ENCODE peak calls at places on chromosomes 5 and 9, in ten cellular contexts. F is BJ, A is right lobe of liver, J is cardiac fibroblast, K is AG04450, E is aorta, B is heart left ventricle, Y is AG04449, N is heart right ventricle, U is body of pancreas. T is an unnamed sample.

GRCh38 chr5:131275996-131276535 is 12.2 kb downstream of the CDC42SE2 start:
- DNase-seq in F (no peak), A (no peak), J (no peak), K (no peak), E (no peak), B (no peak), Y (no peak), N (no peak), U (no peak), T (peak; percentile 29)

GRCh38 chr9:105449081-105449480 is 1.2 kb downstream of the FSD1L start:
- DNase-seq in F (no peak), A (no peak), J (no peak), K (no peak), E (no peak), B (no peak), Y (no peak), N (no peak), U (no peak), T (no peak)

GRCh38 chr5:6705088-6705487 is 8.1 kb upstream of the TENT4A start:
- DNase-seq in F (no peak), A (no peak), J (no peak), K (no peak), E (no peak), B (no peak), Y (no peak), N (no peak), U (no peak), T (no peak)

GRCh38 chr5:82295144-82295543 is 17.0 kb upstream of the RPS23 start:
- DNase-seq in F (no peak), A (no peak), J (no peak), K (no peak), E (no peak), B (no peak), Y (no peak), N (no peak), U (no peak), T (peak; percentile 5)

GRCh38 chr5:73764586-73764985 is 138.6 kb downstream of the ARHGEF28 start:
- DNase-seq in F (peak; percentile 22), A (no peak), J (no peak), K (peak; percentile 68), E (no peak), B (no peak), Y (peak; percentile 55), N (no peak), U (no peak), T (no peak)

GRCh38 chr5:41527201-41527779 is 16.9 kb upstream of the PLCXD3 start:
- DNase-seq in F (peak; percentile 93), A (no peak), J (peak; percentile 99), K (peak; percentile 84), E (peak; percentile 76), B (peak; percentile 71), Y (peak; percentile 95), N (peak; percentile 71), U (peak; percentile 12), T (no peak)

GRCh38 chr5:90641528-90641927 is 82.9 kb downstream of the ADGRV1 start:
- DNase-seq in F (no peak), A (no peak), J (no peak), K (no peak), E (no peak), B (no peak), Y (no peak), N (no peak), U (no peak), T (no peak)

GRCh38 chr5:17315710-17316221 is 98.3 kb downstream of the BASP1 start:
- DNase-seq in F (peak; percentile 44), A (no peak), J (peak; percentile 60), K (peak; percentile 78), E (no peak), B (no peak), Y (no peak), N (no peak), U (no peak), T (no peak)

GRCh38 chr9:128828267-128828666 is 1.3 kb downstream of the SPOUT1 start:
- DNase-seq in F (no peak), A (no peak), J (no peak), K (no peak), E (no peak), B (no peak), Y (no peak), N (no peak), U (no peak), T (no peak)

GRCh38 chr9:77710965-77711657 is 63.0 kb upstream of the GNA14 start:
- DNase-seq in F (no peak), A (no peak), J (no peak), K (no peak), E (no peak), B (no peak), Y (no peak), N (no peak), U (no peak), T (no peak)

GRCh38 chr9:127809002-127809561 is 6.4 kb downstream of the FPGS start:
- DNase-seq in F (no peak), A (no peak), J (no peak), K (no peak), E (no peak), B (no peak), Y (no peak), N (no peak), U (no peak), T (no peak)

GRCh38 chr5:178072749-178073148 is 40.6 kb upstream of the N4BP3 start:
- DNase-seq in F (no peak), A (no peak), J (no peak), K (no peak), E (no peak), B (no peak), Y (no peak), N (no peak), U (no peak), T (no peak)

DNA sequence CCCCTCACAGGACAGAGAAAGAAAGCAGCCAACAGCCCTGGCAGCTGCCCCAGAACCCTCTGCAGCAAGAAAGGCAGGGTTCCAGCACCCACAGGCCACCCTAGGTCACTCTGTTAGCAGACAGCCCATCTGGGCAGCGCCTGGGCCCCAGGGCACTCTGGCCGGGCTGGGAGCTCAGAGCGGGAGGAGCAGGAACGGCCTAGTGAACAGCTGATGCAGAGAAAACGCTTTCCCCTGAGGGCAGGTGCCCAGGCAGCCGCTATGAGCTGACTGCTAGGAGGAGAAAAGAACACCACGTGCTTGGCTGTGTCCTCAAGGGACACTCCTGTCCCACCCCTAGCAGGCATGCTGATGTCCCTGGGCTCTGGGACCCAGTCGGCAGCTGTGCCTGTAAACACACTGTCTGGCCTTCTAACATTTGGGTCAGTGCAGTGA is 6.6 kb downstream of the RALGDS start:
- DNase-seq in F (no peak), A (peak; percentile 67), J (no peak), K (no peak), E (peak; percentile 71), B (peak; percentile 65), Y (no peak), N (peak; percentile 65), U (no peak), T (no peak)
- H3K4me3 ChIP-seq in F (no peak overlapping the region), A (no peak overlapping the region), J (no peak overlapping the region), K (no peak overlapping the region), E (no peak overlapping the region), B (no peak overlapping the region), Y (no peak overlapping the region), N (no peak overlapping the region), U (no peak overlapping the region), T (no peak overlapping the region)

GRCh38 chr5:96680759-96681158 is 18.6 kb downstream of the CAST start:
- DNase-seq in F (no peak), A (no peak), J (no peak), K (no peak), E (peak; percentile 78), B (no peak), Y (no peak), N (no peak), U (no peak), T (no peak)
- H3K4me3 ChIP-seq in F (no peak overlapping the region), A (no peak overlapping the region), J (no peak overlapping the region), K (no peak overlapping the region), E (no peak overlapping the region), B (no peak overlapping the region), Y (no peak overlapping the region), N (no peak overlapping the region), U (no peak overlapping the region), T (no peak overlapping the region)

DNA sequence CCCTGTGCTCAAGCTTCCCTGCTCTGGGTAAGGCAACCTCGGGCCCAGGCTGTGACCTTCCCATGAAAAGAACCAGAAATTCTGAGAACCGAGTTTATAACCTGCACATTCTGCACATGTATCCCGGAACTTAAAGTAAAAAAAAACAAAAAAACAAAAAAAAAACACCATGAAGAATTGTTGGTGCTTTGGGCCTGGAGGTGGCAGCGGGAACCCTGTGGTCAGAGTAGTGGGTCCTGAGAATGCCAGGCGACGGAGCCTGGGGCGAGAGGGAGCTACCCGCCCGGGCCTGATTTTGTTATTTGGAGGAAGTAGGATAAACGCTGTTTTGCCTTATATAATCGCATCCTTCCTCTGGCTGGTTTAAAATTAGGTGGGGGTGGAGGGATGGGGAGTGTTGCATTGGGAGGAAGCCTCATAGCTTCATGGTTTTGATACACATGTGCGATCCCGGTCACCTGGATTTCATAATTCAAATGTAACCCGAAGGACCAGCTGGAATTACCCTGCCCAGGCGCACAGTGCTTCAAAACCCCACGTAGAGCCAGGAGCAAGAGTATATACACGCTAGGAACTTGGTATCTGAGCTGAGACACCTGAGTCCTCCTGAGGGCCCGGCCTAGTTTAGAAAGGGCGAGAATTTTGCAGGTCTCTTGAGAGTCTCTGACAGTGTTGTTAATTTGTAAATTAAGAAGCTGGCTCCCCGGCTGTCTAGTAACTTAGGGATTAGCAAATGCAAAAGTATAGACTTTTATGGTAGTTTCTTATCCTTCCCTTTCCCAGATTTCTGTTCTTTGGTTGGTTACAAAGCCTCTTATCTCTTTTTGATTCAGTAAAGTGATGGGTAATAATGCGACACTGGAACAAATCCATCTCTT is 2.8 kb downstream of the MSX2 start:
- DNase-seq in F (no peak), A (no peak), J (no peak), K (no peak), E (no peak), B (no peak), Y (no peak), N (no peak), U (no peak), T (no peak)
- H3K4me3 ChIP-seq in F (no peak overlapping the region), A (no peak overlapping the region), J (no peak overlapping the region), K (no peak overlapping the region), E (no peak overlapping the region), B (no peak overlapping the region), Y (no peak overlapping the region), N (no peak overlapping the region), U (no peak overlapping the region), T (no peak overlapping the region)

GRCh38 chr9:706073-706472 is 135.4 kb upstream of the DMRT1 start:
- DNase-seq in F (no peak), A (no peak), J (no peak), K (no peak), E (no peak), B (no peak), Y (no peak), N (no peak), U (no peak), T (no peak)

GRCh38 chr9:706606-707451 is 134.7 kb upstream of the DMRT1 start:
- DNase-seq in F (no peak), A (peak; percentile 84), J (peak; percentile 82), K (no peak), E (peak; percentile 92), B (peak; percentile 62), Y (no peak), N (peak; percentile 53), U (peak; percentile 62), T (no peak)

GRCh38 chr9:708556-709432 is 132.7 kb upstream of the DMRT1 start:
- DNase-seq in F (no peak), A (peak; percentile 61), J (no peak), K (no peak), E (no peak), B (no peak), Y (no peak), N (no peak), U (peak; percentile 31), T (no peak)

GRCh38 chr9:710951-711745 is 130.3 kb upstream of the DMRT1 start:
- DNase-seq in F (no peak), A (no peak), J (no peak), K (no peak), E (no peak), B (no peak), Y (no peak), N (no peak), U (no peak), T (peak; percentile 55)

GRCh38 chr9:708182-708555 is 133.3 kb upstream of the DMRT1 start:
- DNase-seq in F (no peak), A (no peak), J (no peak), K (no peak), E (no peak), B (no peak), Y (no peak), N (no peak), U (no peak), T (no peak)
- H3K4me3 ChIP-seq in F (peak overlapping the region; percentile 11), A (peak overlapping the region; percentile 38), J (peak overlapping the region; percentile 24), K (peak overlapping the region; percentile 56), E (peak overlapping the region; percentile 75), B (no peak overlapping the region), Y (peak overlapping the region; percentile 46), N (peak overlapping the region; percentile 3), U (no peak overlapping the region), T (no peak overlapping the region)